ENCODE peak calls at places on chromosome 19, in eight cellular contexts. J, O, W, X, B, Z, A and M are unnamed samples.

GRCh38 chr19:2040647-2041435 is 10.2 kb downstream of the MKNK2 start:
- DNase-seq in J (peak), O (no peak), W (no peak), X (no peak), B (no peak), Z (peak), A (peak), M (no peak)

GRCh38 chr19:34645551-34645950 is 31.4 kb downstream of the SCGB2B2 start:
- DNase-seq in J (no peak), O (peak), W (no peak), X (no peak), B (no peak), Z (no peak), A (no peak), M (no peak)

GRCh38 chr19:48735031-48735615 is 5.3 kb downstream of the RASIP1 start:
- DNase-seq in J (peak), O (peak), W (no peak), X (no peak), B (peak), Z (no peak), A (no peak), M (no peak)

GRCh38 chr19:18013621-18014111 is 5.7 kb downstream of the ARRDC2 start:
- DNase-seq in J (no peak), O (no peak), W (no peak), X (no peak), B (no peak), Z (no peak), A (no peak), M (no peak)

GRCh38 chr19:1394252-1395193 is 6.8 kb downstream of the GAMT start:
- DNase-seq in J (no peak), O (no peak), W (no peak), X (no peak), B (no peak), Z (no peak), A (no peak), M (no peak)

GRCh38 chr19:43789029-43789428 is 8.3 kb upstream of the KCNN4 start:
- DNase-seq in J (no peak), O (no peak), W (no peak), X (peak), B (peak), Z (no peak), A (no peak), M (peak)

GRCh38 chr19:56834564-56835375 is 5.8 kb downstream of the PEG3 start:
- DNase-seq in J (no peak), O (no peak), W (no peak), X (no peak), B (no peak), Z (no peak), A (no peak), M (no peak)

GRCh38 chr19:45090034-45090433 is 2.9 kb upstream of the PPP1R37 start:
- DNase-seq in J (no peak), O (no peak), W (no peak), X (no peak), B (no peak), Z (no peak), A (peak), M (no peak)

GRCh38 chr19:40604647-40605200 is 3.6 kb downstream of the LTBP4 start:
- DNase-seq in J (no peak), O (no peak), W (no peak), X (no peak), B (no peak), Z (peak), A (no peak), M (peak)

GRCh38 chr19:39996218-39996810 is 546 bp upstream of the ZNF546 start:
- DNase-seq in J (peak), O (no peak), W (no peak), X (peak), B (peak), Z (no peak), A (no peak), M (peak)

GRCh38 chr19:13297023-13297422 is 146.8 kb downstream of the IER2 start:
- DNase-seq in J (no peak), O (no peak), W (no peak), X (peak), B (no peak), Z (no peak), A (no peak), M (no peak)

GRCh38 chr19:8085606-8086464 is 33.3 kb downstream of the CCL25 start:
- DNase-seq in J (no peak), O (no peak), W (no peak), X (no peak), B (peak), Z (no peak), A (no peak), M (no peak)

GRCh38 chr19:2047449-2048103 is 3.5 kb downstream of the MKNK2 start:
- DNase-seq in J (peak), O (peak), W (peak), X (no peak), B (peak), Z (peak), A (peak), M (peak)

GRCh38 chr19:23294141-23294540 is 43.9 kb upstream of the ZNF724 start:
- DNase-seq in J (no peak), O (no peak), W (no peak), X (no peak), B (no peak), Z (no peak), A (no peak), M (no peak)

GRCh38 chr19:38306236-38306635 is 2.2 kb downstream of the C19orf33 start:
- DNase-seq in J (no peak), O (no peak), W (no peak), X (no peak), B (no peak), Z (no peak), A (no peak), M (no peak)

GRCh38 chr19:38303517-38304351 is at the start of gene C19orf33:
- DNase-seq in J (peak), O (no peak), W (no peak), X (no peak), B (no peak), Z (no peak), A (no peak), M (no peak)

GRCh38 chr19:38304352-38304865 is 358 bp downstream of the C19orf33 start:
- DNase-seq in J (no peak), O (no peak), W (no peak), X (no peak), B (no peak), Z (no peak), A (no peak), M (no peak)

GRCh38 chr19:38307076-38307475 is 3.0 kb downstream of the C19orf33 start:
- DNase-seq in J (no peak), O (no peak), W (no peak), X (no peak), B (no peak), Z (no peak), A (no peak), M (no peak)

GRCh38 chr19:38304866-38305429 is 897 bp downstream of the C19orf33 start:
- DNase-seq in J (peak), O (peak), W (no peak), X (no peak), B (no peak), Z (no peak), A (peak), M (peak)
- TF ChIP-seq POLR2A in J (no peak), O (peak), W (no peak), X (no peak), B (no peak), Z (no peak), A (no peak), M (no peak)

GRCh38 chr19:10112895-10113591 is 1.6 kb downstream of the P2RY11 start:
- DNase-seq in J (no peak), O (peak), W (peak), X (no peak), B (peak), Z (no peak), A (peak), M (peak)
- TF ChIP-seq POLR2A in J (no peak), O (no peak), W (no peak), X (peak), B (peak), Z (no peak), A (no peak), M (no peak)

DNA sequence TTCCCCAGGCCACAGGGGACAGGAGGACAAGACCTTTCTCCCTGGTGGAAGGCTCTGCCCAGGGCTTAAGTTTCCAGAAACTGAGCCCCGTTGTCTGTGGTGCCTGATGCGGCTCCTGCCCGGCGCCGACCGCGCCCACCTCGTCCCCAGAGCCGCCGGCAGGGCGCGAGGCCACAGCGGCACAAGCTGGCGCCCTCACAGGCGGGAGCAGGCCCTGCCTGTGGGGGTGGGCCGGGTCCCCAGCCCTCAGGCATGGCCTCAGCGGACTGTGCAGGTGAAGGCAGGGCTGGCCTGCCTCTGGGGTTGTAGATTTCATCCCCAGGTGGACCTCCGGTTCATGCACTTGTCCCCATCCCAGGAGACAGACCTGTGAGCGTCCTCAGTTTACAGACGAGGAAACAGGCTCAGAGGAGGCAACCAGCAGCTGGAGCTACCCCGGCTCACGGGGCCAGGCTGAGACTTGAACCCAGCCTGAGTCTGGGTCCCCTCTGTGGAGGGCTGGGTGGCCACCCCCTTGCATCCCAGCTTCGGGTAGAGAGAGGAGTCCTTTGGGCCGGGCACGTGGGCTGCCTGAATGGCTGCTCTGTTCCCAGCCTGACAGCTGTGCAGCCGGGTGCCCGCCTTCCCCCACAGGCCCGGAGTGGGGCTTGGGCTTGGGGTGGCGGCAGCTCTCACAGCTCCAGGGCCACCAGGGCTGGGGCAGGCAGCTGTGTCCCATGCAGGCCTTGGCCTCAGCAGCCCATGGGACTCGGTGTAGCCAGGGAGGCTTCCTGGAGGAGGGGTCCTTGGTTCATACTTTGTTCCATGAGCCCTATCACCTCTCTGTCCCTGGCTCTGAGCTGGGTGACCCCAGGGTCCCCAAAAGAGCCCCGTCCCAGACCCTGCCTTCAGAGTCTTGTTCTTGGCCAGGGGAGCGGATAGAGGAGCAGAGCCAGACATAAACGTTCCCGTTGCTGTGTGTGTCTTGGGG is 26.8 kb downstream of the PIAS4 start:
- DNase-seq in J (no peak), O (no peak), W (no peak), X (no peak), B (no peak), Z (no peak), A (no peak), M (no peak)
- TF ChIP-seq POLR2A in J (no peak), O (no peak), W (no peak), X (peak), B (no peak), Z (no peak), A (no peak), M (no peak)

GRCh38 chr19:55600336-55601028 is 394 bp downstream of the ZNF524 start:
- DNase-seq in J (peak), O (no peak), W (no peak), X (peak), B (no peak), Z (no peak), A (peak), M (peak)
- TF ChIP-seq POLR2A in J (no peak), O (no peak), W (no peak), X (no peak), B (no peak), Z (peak), A (no peak), M (no peak)

GRCh38 chr19:53868892-53869804 is 1.5 kb downstream of the MYADM start:
- DNase-seq in J (peak), O (peak), W (peak), X (peak), B (peak), Z (peak), A (peak), M (peak)
- TF ChIP-seq POLR2A in J (peak), O (peak), W (peak), X (peak), B (peak), Z (peak), A (no peak), M (peak)

GRCh38 chr19:16200038-16200775 is 2.5 kb downstream of the AP1M1 start:
- DNase-seq in J (peak), O (no peak), W (peak), X (peak), B (peak), Z (no peak), A (no peak), M (peak)

GRCh38 chr19:16198363-16198636 is 589 bp downstream of the AP1M1 start:
- DNase-seq in J (no peak), O (peak), W (no peak), X (no peak), B (no peak), Z (no peak), A (peak), M (peak)

GRCh38 chr19:16197188-16197621 is 506 bp upstream of the AP1M1 start:
- DNase-seq in J (no peak), O (no peak), W (no peak), X (peak), B (no peak), Z (no peak), A (no peak), M (peak)

GRCh38 chr19:16199275-16199932 is 1.7 kb downstream of the AP1M1 start:
- DNase-seq in J (no peak), O (no peak), W (no peak), X (no peak), B (no peak), Z (no peak), A (no peak), M (no peak)

GRCh38 chr19:16197622-16198362 is at the start of gene AP1M1:
- DNase-seq in J (peak), O (peak), W (peak), X (peak), B (peak), Z (peak), A (peak), M (peak)
- TF ChIP-seq POLR2A in J (no peak), O (peak), W (peak), X (peak), B (peak), Z (peak), A (no peak), M (peak)

DNA sequence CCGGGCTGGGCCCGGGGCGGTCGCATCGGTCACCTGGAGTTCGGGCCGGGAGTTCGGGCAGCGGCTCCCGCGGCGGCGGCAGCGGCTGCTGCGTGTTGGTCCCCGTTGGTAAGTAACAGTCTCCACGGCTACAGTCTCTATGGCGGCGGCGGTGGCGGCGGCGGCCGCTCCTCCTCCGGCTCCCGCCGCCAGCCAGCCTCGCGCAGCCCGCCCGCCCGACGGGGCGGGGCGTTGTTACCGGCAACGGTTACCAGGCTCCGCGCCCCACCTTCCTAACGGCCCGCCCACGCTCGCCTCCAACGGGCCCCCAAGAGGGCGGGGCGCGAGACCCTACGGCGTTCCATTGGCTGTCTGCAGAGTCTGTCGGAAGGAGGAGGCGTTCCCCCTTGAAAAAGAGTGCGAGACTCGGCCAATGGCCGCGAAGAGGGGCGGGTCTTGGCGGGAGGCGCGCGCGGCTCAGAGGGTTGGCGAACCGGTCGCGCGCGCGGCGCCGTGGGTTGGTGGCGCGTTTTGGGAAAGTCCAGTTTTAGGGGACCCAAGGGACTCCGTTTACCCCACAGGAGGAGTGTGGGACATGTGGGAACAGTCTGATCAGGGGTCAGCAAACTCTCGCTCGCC is at the start of gene RFX2:
- DNase-seq in J (peak), O (peak), W (peak), X (peak), B (peak), Z (peak), A (peak), M (peak)
- TF ChIP-seq POLR2A in J (no peak), O (peak), W (peak), X (peak), B (peak), Z (peak), A (no peak), M (peak)

GRCh38 chr19:14530005-14530348 is 583 bp downstream of the TECR start:
- DNase-seq in J (no peak), O (no peak), W (peak), X (no peak), B (peak), Z (no peak), A (no peak), M (peak)

GRCh38 chr19:14529254-14530004 is at the start of gene TECR:
- DNase-seq in J (peak), O (peak), W (peak), X (peak), B (peak), Z (peak), A (peak), M (peak)

GRCh38 chr19:14528419-14529253 is 758 bp upstream of the TECR start:
- DNase-seq in J (peak), O (no peak), W (no peak), X (no peak), B (no peak), Z (peak), A (peak), M (no peak)

GRCh38 chr19:14526423-14526822 is 3.0 kb upstream of the TECR start:
- DNase-seq in J (no peak), O (no peak), W (no peak), X (no peak), B (no peak), Z (no peak), A (no peak), M (no peak)

GRCh38 chr19:14525729-14526128 is 3.7 kb upstream of the TECR start:
- DNase-seq in J (no peak), O (no peak), W (no peak), X (no peak), B (no peak), Z (no peak), A (no peak), M (no peak)
- TF ChIP-seq POLR2A in J (no peak), O (no peak), W (no peak), X (no peak), B (no peak), Z (no peak), A (no peak), M (no peak)

GRCh38 chr19:28608292-28608691 is 604.7 kb downstream of the UQCRFS1 start:
- DNase-seq in J (no peak), O (no peak), W (no peak), X (no peak), B (no peak), Z (no peak), A (no peak), M (no peak)
- TF ChIP-seq POLR2A in J (no peak), O (no peak), W (no peak), X (no peak), B (no peak), Z (no peak), A (no peak), M (no peak)

DNA sequence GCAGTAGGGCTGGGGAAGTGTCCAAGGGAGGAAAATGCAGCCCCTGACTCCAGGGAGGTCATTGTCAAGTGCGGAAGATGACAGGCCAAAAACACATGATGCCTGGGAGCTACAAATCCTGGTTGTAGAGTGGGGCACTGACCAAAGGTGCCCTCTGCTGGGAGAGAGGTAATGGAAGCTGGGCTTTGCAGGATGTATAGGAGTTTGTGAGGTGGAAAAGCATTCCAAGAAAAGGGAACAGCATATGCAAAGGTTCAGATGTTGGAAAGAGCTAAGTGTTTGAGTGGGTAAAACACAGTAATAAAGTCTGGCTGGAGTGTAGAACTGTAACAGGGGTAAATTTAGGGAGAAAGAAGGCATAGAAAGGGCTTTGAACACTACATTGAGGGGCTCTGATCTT is 46.9 kb upstream of the PTPRS start:
- DNase-seq in J (no peak), O (no peak), W (no peak), X (no peak), B (no peak), Z (no peak), A (no peak), M (no peak)
- TF ChIP-seq POLR2A in J (no peak), O (no peak), W (no peak), X (no peak), B (no peak), Z (no peak), A (no peak), M (no peak)